ENCODE peak calls at places on chromosome 22, in seven cellular contexts. R is body of pancreas; A is ovary; E is CD4-positive, CD25-positive, alpha-beta regulatory T cell; L is fibroblast of villous mesenchyme; S is colonic mucosa; N is spleen. T is an unnamed sample.

GRCh38 chr22:20956258-20957117 is 10.6 kb upstream of the AIFM3 start:
- DNase-seq in R (peak), A (no peak), E (no peak), L (no peak), S (peak), N (no peak), T (no peak)

GRCh38 chr22:31278643-31279326 is 13.5 kb downstream of the PIK3IP1 start:
- DNase-seq in R (no peak), A (peak), E (peak), L (no peak), S (no peak), N (no peak), T (peak)

GRCh38 chr22:20181194-20181931 is 30.5 kb upstream of the CCDC188 start:
- DNase-seq in R (no peak), A (no peak), E (no peak), L (no peak), S (no peak), N (no peak), T (no peak)

GRCh38 chr22:30197389-30197788 is 49.2 kb downstream of the LIF start:
- DNase-seq in R (no peak), A (no peak), E (no peak), L (no peak), S (no peak), N (no peak), T (no peak)

GRCh38 chr22:45007247-45007945 is 2.4 kb downstream of the PHF21B start:
- DNase-seq in R (no peak), A (peak), E (no peak), L (peak), S (no peak), N (no peak), T (no peak)

GRCh38 chr22:50529416-50530279 is at the start of gene TYMP:
- DNase-seq in R (peak), A (no peak), E (peak), L (no peak), S (peak), N (no peak), T (peak)

GRCh38 chr22:29584975-29585374 is 4.1 kb upstream of the NIPSNAP1 start:
- DNase-seq in R (no peak), A (no peak), E (no peak), L (no peak), S (no peak), N (no peak), T (no peak)

GRCh38 chr22:44288951-44289350 is 23.8 kb downstream of the SHISAL1 start:
- DNase-seq in R (no peak), A (no peak), E (no peak), L (peak), S (no peak), N (no peak), T (no peak)

GRCh38 chr22:28424427-28425080 is 255.1 kb downstream of the TTC28 start:
- DNase-seq in R (no peak), A (no peak), E (no peak), L (peak), S (no peak), N (no peak), T (no peak)

GRCh38 chr22:44003776-44004460 is 20.2 kb upstream of the PARVB start:
- DNase-seq in R (no peak), A (no peak), E (no peak), L (no peak), S (no peak), N (peak), T (no peak)

DNA sequence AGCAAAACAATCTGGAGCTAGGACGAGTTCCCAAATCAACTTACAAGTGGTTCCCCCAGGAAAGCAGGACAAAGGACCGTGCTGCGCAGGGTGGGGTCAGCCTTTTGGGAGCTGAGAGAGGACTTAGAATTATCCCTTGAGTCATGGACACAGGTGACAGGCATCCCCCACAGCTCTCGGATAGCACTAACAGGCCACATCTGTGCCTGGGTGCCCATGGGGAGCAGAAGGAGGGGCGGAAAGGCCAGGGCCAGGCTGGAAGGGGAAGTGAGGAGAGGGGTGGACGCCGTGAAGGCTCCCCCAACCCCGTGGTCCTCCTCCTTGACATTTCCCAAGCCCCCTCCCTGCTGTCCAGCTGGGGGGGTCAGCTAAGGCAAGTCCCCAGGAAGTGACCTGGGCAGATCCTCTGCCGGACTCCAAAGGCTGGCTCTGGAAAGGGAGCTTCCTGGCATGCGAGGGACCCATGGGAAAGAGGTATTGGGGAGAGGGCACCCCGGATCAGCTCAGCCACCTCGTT is 31.6 kb upstream of the A4GALT start:
- DNase-seq in R (no peak), A (no peak), E (no peak), L (no peak), S (no peak), N (no peak), T (no peak)
- H3K4me3 ChIP-seq in R (no peak), A (no peak), E (no peak), L (no peak), S (no peak), N (no peak), T (no peak)

GRCh38 chr22:17118342-17118741 is 2.8 kb downstream of the TMEM121B start:
- DNase-seq in R (no peak), A (no peak), E (no peak), L (no peak), S (no peak), N (peak), T (no peak)

GRCh38 chr22:17119481-17120202 is 1.5 kb downstream of the TMEM121B start:
- DNase-seq in R (peak), A (no peak), E (no peak), L (peak), S (peak), N (peak), T (no peak)

GRCh38 chr22:17121235-17122195 is at the start of gene TMEM121B:
- DNase-seq in R (peak), A (peak), E (no peak), L (peak), S (no peak), N (peak), T (no peak)

GRCh38 chr22:17120711-17121234 is 387 bp downstream of the TMEM121B start:
- DNase-seq in R (no peak), A (no peak), E (no peak), L (no peak), S (no peak), N (no peak), T (no peak)

DNA sequence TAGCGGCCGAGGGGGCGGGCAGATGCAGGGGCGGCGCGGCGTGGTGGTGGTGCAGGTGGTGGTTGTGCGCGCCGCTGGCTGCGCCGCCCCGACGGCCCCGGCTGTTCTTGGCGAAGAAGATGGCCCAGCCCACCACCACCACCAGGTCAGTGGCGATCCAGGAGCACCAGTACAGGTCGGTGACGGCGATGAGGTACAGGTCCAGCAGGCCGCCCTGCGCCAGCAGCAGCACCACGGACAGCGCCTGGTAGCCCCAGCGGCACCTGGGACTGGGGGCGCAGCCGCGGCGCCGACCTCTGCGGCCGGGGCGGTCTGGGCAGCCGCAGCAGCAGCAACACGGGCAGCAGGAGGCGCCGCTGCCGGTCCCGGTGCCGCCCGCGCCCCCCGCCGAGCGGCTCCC is 879 bp downstream of the TMEM121B start:
- DNase-seq in R (peak), A (peak), E (peak), L (peak), S (no peak), N (peak), T (peak)
- H3K4me3 ChIP-seq in R (no peak), A (no peak), E (no peak), L (no peak), S (no peak), N (no peak), T (no peak)

GRCh38 chr22:38841635-38842034 is 2.2 kb downstream of the NPTXR start:
- DNase-seq in R (no peak), A (no peak), E (no peak), L (no peak), S (no peak), N (no peak), T (no peak)

GRCh38 chr22:38842512-38843200 is 1.2 kb downstream of the NPTXR start:
- DNase-seq in R (no peak), A (no peak), E (no peak), L (no peak), S (no peak), N (no peak), T (no peak)

GRCh38 chr22:38841211-38841610 is 2.6 kb downstream of the NPTXR start:
- DNase-seq in R (peak), A (no peak), E (no peak), L (no peak), S (no peak), N (peak), T (no peak)

GRCh38 chr22:38837414-38837813 is 6.4 kb downstream of the NPTXR start:
- DNase-seq in R (no peak), A (no peak), E (no peak), L (no peak), S (no peak), N (no peak), T (no peak)

GRCh38 chr22:38840129-38840528 is 3.7 kb downstream of the NPTXR start:
- DNase-seq in R (no peak), A (no peak), E (no peak), L (no peak), S (no peak), N (no peak), T (no peak)
- H3K4me3 ChIP-seq in R (no peak), A (no peak), E (no peak), L (no peak), S (no peak), N (no peak), T (no peak)

DNA sequence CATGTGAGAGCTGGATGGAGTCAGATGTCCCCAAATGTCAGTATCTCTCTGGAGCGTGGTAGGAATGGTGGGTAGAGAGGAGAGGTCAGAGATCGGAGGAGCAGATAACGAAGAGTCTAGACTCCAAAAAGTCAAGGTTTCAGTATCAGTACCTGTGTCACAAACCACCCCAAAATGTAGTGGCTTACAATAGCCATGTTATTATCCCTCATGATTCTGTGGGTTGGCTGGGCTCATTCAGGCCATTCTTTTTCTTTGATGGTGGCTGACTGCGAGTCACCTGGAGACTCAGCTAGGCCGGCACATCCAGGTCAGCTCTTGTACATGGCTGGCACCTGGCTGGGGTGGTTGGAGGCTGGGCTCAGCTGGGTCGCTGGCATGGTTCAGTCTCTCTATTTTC is 7.3 kb upstream of the SSTR3 start:
- DNase-seq in R (no peak), A (no peak), E (no peak), L (no peak), S (no peak), N (no peak), T (no peak)
- H3K4me3 ChIP-seq in R (no peak), A (no peak), E (peak), L (no peak), S (no peak), N (no peak), T (peak)

DNA sequence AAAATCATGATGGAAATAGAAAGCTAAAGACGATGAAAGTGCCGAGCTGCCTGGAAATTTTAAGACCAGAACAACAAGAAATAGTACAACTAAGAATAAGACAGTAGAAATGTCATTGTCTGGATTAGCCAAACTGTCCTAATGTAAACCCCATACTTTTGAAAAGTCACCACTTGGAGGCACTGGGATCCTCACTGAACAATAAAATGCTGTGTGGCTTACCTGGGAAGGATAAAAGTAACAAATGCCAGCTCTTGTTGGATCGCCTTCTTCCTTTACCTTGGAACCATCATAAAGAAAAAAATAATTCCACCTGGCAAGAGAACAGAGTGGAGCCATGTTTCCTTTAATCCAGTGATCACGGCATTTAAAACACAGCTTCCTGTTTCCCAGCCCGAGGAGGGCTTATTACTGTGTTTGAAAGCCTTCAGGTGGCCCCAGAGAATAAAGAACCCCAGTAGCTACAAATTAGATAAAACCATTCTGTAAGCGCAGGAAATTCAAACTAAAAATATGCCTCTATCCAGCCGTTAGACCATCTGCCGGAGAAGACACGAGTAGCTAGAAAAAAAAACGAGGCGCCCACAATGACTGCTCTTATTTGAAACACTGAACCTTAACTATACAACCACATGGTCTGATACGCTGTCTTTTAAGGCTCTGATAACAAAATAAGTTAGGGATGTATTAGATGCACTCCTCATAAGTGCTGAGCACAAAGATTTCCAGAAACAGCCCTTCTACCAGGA is 4.4 kb downstream of the HPS4 start:
- DNase-seq in R (no peak), A (no peak), E (no peak), L (no peak), S (no peak), N (no peak), T (no peak)
- H3K4me3 ChIP-seq in R (peak), A (no peak), E (peak), L (peak), S (peak), N (no peak), T (peak)

GRCh38 chr22:40466976-40467375 is 96.6 kb downstream of the SGSM3 start:
- DNase-seq in R (no peak), A (no peak), E (no peak), L (no peak), S (no peak), N (no peak), T (no peak)

GRCh38 chr22:40463017-40463631 is 92.7 kb downstream of the SGSM3 start:
- DNase-seq in R (no peak), A (no peak), E (peak), L (no peak), S (peak), N (peak), T (peak)

GRCh38 chr22:40463727-40464126 is 93.3 kb downstream of the SGSM3 start:
- DNase-seq in R (no peak), A (no peak), E (peak), L (no peak), S (no peak), N (no peak), T (peak)

DNA sequence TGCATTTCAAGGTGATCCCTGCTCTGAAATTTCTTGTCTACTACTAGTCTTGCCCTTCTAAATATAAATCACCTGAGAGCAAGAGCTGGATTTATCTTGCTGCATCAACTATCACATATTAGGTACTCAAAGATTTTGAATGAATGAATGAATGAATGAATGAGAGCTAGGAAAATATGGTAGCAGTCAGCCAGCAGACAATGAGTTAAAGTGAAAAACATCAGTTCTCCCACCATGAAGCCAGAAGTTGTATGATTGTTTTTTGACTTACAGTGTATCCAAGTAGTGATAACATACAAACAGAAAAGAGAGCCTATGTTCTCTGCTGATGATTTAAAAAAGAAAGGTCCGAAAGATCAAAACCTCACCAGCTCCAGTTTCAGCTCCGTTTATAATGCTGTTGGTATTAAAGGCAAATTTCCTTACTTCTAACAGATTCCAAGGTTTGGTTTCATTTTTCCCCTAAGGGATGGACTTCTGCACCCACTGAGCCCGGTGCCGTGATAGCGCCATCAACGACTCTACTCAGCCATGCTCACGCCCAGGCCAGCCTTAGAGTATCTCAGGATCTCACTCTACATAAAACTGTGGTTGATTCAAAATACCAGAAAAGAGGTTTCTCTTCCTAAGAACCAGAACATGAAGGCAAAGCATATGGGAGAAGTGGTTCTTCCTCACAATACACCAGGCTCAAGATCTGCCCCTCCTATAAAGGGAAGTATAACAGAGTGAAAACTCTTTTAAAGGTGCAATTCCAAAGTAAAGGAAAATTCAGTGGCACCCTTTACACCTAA is 92.0 kb downstream of the SGSM3 start:
- DNase-seq in R (no peak), A (no peak), E (no peak), L (no peak), S (no peak), N (no peak), T (no peak)
- H3K4me3 ChIP-seq in R (no peak), A (no peak), E (peak), L (no peak), S (peak), N (peak), T (peak)

DNA sequence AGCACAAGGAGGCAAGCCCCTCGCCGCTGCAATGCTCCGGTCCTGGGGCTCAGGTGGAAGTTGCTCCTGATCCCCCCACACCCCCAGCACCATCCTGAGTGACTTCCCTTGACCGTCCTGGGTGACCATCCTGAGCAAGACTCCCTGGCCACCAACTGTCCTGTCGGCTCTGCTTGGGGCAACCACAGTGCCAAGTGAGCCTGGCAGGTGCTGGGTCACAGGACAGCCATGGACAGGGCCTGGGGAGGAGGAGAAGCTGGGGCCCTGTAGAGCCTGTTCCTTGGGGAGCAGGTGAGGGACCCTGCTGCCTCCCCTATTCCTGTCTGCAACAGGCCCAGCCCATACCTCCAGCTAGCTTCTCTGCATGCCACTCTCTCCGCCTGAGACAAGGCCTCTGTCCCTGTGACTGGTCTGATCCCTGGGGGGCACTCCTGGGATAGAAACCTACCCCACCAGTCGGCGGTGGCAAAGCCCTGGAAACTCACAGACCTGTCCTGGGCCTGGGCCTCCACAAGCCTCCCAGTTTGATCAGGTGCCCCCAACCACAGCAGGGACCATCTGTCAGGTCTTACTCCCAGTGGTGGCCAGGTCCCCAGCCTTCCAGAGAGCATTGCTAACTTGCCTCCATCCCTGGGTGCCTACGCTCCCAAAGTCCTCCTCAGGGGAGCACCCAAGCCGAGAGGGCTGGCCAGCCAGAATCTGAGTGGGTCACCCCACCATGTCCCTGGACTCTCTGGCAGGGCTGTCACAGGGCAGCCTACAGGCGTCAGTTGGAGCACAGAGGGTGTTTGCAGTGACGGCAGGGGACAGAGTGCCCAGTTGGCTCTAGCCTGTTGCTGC is 68.7 kb upstream of the WNT7B start:
- DNase-seq in R (peak), A (peak), E (no peak), L (no peak), S (no peak), N (peak), T (no peak)
- H3K4me3 ChIP-seq in R (peak), A (peak), E (no peak), L (peak), S (peak), N (peak), T (peak)

DNA sequence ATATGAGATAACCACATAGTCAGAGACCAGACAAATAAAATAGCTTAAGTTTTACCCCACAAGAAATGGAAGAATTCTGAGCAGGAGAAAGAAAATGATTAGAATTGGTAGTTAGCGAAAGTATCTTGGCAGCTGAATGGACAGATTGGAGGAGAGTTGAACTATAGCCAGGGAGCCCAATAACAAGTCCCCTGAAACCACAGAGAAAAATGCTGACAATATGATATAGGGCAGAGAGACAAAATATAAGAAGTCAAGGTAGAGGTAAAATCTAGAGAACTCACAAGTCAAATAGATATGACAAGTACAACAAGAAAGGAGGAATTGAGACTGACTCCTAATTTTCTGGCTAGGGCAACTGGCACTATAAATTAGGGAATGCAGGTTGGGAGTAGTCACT is 125.6 kb downstream of the MRTFA start:
- DNase-seq in R (no peak), A (no peak), E (no peak), L (no peak), S (no peak), N (no peak), T (no peak)
- H3K4me3 ChIP-seq in R (no peak), A (no peak), E (no peak), L (no peak), S (no peak), N (no peak), T (no peak)

T was measured in CD8-positive, alpha-beta T cell.